ENCODE peak calls at places on chromosome 7, in ten cellular contexts. O is AG04449; N is neural progenitor cell; L is A172; X is amniotic stem cell; K is NAMALWA; V is cardiac septum; Z is frontal cortex; W is activated CD4-positive, CD25-positive, alpha-beta regulatory T cell; A is anterior cingulate cortex. P is an unnamed sample.

GRCh38 chr7:13821152-13821787 is 168.2 kb downstream of the ETV1 start:
- DNase-seq in O (no peak), N (no peak), L (no peak), X (no peak), K (no peak), V (no peak), Z (no peak), W (no peak), A (no peak), P (no peak)

GRCh38 chr7:5204546-5204945 is 14.5 kb downstream of the WIPI2 start:
- DNase-seq in O (no peak), N (no peak), L (no peak), X (no peak), K (no peak), V (no peak), Z (no peak), W (no peak), A (no peak), P (no peak)

GRCh38 chr7:53111061-53111460 is 75.6 kb downstream of the POM121L12 start:
- DNase-seq in O (no peak), N (peak; percentile 11), L (no peak), X (no peak), K (no peak), V (no peak), Z (no peak), W (no peak), A (no peak), P (no peak)

GRCh38 chr7:79341902-79342301 is 111.6 kb downstream of the MAGI2 start:
- DNase-seq in O (no peak), N (no peak), L (no peak), X (no peak), K (no peak), V (no peak), Z (no peak), W (no peak), A (no peak), P (no peak)

GRCh38 chr7:28718042-28718452 is 240.1 kb downstream of the TRIL start:
- DNase-seq in O (no peak), N (no peak), L (no peak), X (no peak), K (no peak), V (no peak), Z (no peak), W (no peak), A (no peak), P (no peak)

GRCh38 chr7:139452948-139453672 is 30.4 kb downstream of the KLRG2 start:
- DNase-seq in O (no peak), N (no peak), L (no peak), X (no peak), K (no peak), V (no peak), Z (no peak), W (no peak), A (no peak), P (no peak)

GRCh38 chr7:32102432-32102851 is 32.2 kb upstream of the PDE1C start:
- DNase-seq in O (no peak), N (no peak), L (peak; percentile 67), X (no peak), K (no peak), V (no peak), Z (no peak), W (no peak), A (no peak), P (no peak)

GRCh38 chr7:131244259-131244852 is 83.3 kb upstream of the MKLN1 start:
- DNase-seq in O (peak; percentile 81), N (no peak), L (peak; percentile 92), X (peak; percentile 63), K (no peak), V (no peak), Z (no peak), W (no peak), A (no peak), P (no peak)

GRCh38 chr7:2711895-2712675 is 24.1 kb downstream of the AMZ1 start:
- DNase-seq in O (no peak), N (no peak), L (no peak), X (no peak), K (no peak), V (no peak), Z (no peak), W (no peak), A (no peak), P (no peak)

P was measured in NCI-H526 treated with DMSO at 0.1 percent for 48 hours.